ENCODE peak calls at places on chromosomes 4 and X, in nine cellular contexts. O is right lobe of liver, L is left lung, D is hepatocyte, J is suprapubic skin, W is fibroblast of lung, T is lower lobe of right lung, V is AG10803, U is DND-41. I is an unnamed sample.

GRCh38 chr4:165201806-165202205 is 5.6 kb upstream of the KLHL2 start:
- DNase-seq in O (no peak), L (no peak), D (no peak), J (no peak), W (no peak), T (no peak), V (peak), U (no peak), I (no peak)

GRCh38 chrX:136067946-136068345 is 79.4 kb upstream of the FHL1 start:
- DNase-seq in O (no peak), L (no peak), D (no peak), J (no peak), W (no peak), T (no peak), V (no peak), U (no peak), I (no peak)

GRCh38 chr4:168514249-168514852 is 17.5 kb downstream of the PALLD start:
- DNase-seq in O (no peak), L (no peak), D (peak), J (no peak), W (peak), T (no peak), V (peak), U (no peak), I (no peak)

GRCh38 chr4:125389713-125390112 is 75.0 kb downstream of the FAT4 start:
- DNase-seq in O (no peak), L (no peak), D (no peak), J (no peak), W (peak), T (no peak), V (peak), U (no peak), I (no peak)

GRCh38 chr4:152938237-152938969 is 2.3 kb downstream of the FHDC1 start:
- DNase-seq in O (no peak), L (peak), D (no peak), J (no peak), W (no peak), T (no peak), V (no peak), U (no peak), I (no peak)

GRCh38 chr4:2254665-2255500 is 7.0 kb downstream of the MXD4 start:
- DNase-seq in O (no peak), L (peak), D (peak), J (peak), W (no peak), T (peak), V (no peak), U (no peak), I (no peak)

GRCh38 chr4:153115322-153116100 is 88.7 kb upstream of the TRIM2 start:
- DNase-seq in O (no peak), L (no peak), D (peak), J (no peak), W (peak), T (no peak), V (peak), U (peak), I (peak)

GRCh38 chr4:80592950-80593349 is 257.4 kb downstream of the CFAP299 start:
- DNase-seq in O (no peak), L (no peak), D (no peak), J (no peak), W (no peak), T (no peak), V (no peak), U (no peak), I (no peak)

GRCh38 chr4:38654273-38654672 is 9.7 kb upstream of the KLF3 start:
- DNase-seq in O (no peak), L (no peak), D (no peak), J (no peak), W (no peak), T (no peak), V (no peak), U (no peak), I (no peak)

GRCh38 chr4:38290360-38290759 is 330.2 kb downstream of the PTTG2 start:
- DNase-seq in O (no peak), L (no peak), D (no peak), J (no peak), W (peak), T (no peak), V (peak), U (no peak), I (no peak)

GRCh38 chrX:122941801-122942200 is 242.3 kb upstream of the GRIA3 start:
- DNase-seq in O (no peak), L (no peak), D (no peak), J (no peak), W (no peak), T (no peak), V (no peak), U (no peak), I (no peak)

GRCh38 chr4:172815499-172816175 is 353.0 kb upstream of the GALNT7 start:
- DNase-seq in O (no peak), L (no peak), D (peak), J (no peak), W (no peak), T (no peak), V (no peak), U (no peak), I (no peak)

GRCh38 chr4:93830090-93830818 is 1.7 kb downstream of the ATOH1 start:
- DNase-seq in O (no peak), L (no peak), D (no peak), J (no peak), W (no peak), T (no peak), V (no peak), U (no peak), I (no peak)

GRCh38 chrX:11470231-11470630 is 177.0 kb downstream of the AMELX start:
- DNase-seq in O (no peak), L (no peak), D (no peak), J (no peak), W (peak), T (no peak), V (peak), U (no peak), I (no peak)

GRCh38 chrX:100048156-100048555 is 361.9 kb downstream of the PCDH19 start:
- DNase-seq in O (no peak), L (no peak), D (no peak), J (no peak), W (no peak), T (no peak), V (no peak), U (no peak), I (no peak)

GRCh38 chr4:98638661-98639060 is 19.8 kb downstream of the TSPAN5 start:
- DNase-seq in O (no peak), L (no peak), D (no peak), J (no peak), W (peak), T (no peak), V (no peak), U (no peak), I (no peak)

GRCh38 chr4:85860066-85860465 is 385.1 kb downstream of the ARHGAP24 start:
- DNase-seq in O (no peak), L (no peak), D (no peak), J (no peak), W (peak), T (no peak), V (peak), U (no peak), I (no peak)

GRCh38 chr4:30537462-30537861 is 182.7 kb upstream of the PCDH7 start:
- DNase-seq in O (no peak), L (no peak), D (peak), J (no peak), W (peak), T (no peak), V (peak), U (no peak), I (no peak)

DNA sequence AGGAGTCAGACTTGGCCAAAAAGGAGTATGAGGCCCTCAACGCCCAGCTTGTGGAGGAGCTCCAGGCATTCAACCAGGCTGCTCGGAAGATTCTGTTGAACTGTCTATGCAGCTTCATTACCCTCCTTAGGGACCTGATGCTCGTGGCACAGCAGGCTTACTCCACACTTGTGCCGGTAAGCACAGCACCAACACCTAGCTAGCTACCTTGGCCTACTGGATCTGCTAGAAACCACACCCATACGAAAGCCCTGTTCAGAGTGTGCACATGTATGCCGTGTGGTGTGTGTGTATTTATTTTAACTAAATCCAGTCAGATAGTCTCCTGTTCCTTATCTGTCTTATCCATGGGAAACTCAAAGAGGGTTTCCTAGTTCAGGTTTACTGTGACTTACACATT is 49.3 kb downstream of the INTS12 start:
- DNase-seq in O (no peak), L (no peak), D (no peak), J (no peak), W (no peak), T (no peak), V (no peak), U (no peak), I (no peak)
- TF ChIP-seq CTCF in O (no peak), L (no peak), D (no peak), J (no peak), W (no peak), T (no peak), V (no peak), U (no peak), I (no peak)

GRCh38 chrX:57929373-57929772 is 19.1 kb upstream of the ZXDA start:
- DNase-seq in O (no peak), L (no peak), D (no peak), J (no peak), W (peak), T (no peak), V (peak), U (peak), I (no peak)
- TF ChIP-seq CTCF in O (peak), L (no peak), D (peak), J (no peak), W (peak), T (peak), V (peak), U (peak), I (no peak)

DNA sequence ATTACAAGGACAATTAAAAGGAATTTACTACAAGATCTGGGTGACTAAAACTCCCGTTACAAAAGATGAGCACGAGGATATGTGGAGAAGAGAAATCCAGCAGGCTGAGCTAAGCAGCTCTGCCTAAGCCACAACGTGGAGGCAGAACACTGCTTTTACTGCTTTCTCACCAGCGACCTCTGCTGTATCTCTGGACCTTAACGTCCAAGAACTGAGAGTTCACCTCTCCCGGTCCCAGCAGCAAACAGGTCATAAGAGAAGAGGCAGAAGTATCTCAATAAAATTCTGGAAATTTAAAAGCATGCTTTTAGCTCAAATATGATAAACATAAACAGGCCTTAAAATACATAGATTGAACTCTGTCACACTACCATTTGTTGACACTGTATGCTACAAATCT is 81.0 kb downstream of the ADGRA3 start:
- DNase-seq in O (peak), L (no peak), D (peak), J (no peak), W (peak), T (no peak), V (peak), U (no peak), I (no peak)
- TF ChIP-seq CTCF in O (peak), L (no peak), D (peak), J (no peak), W (peak), T (peak), V (peak), U (no peak), I (peak)

GRCh38 chrX:48509245-48509590 is 426 bp downstream of the PORCN start:
- DNase-seq in O (no peak), L (no peak), D (no peak), J (no peak), W (no peak), T (no peak), V (no peak), U (no peak), I (no peak)
- TF ChIP-seq CTCF in O (no peak), L (no peak), D (no peak), J (no peak), W (no peak), T (no peak), V (no peak), U (no peak), I (no peak)

GRCh38 chr4:33650036-33650435 is 2594.3 kb downstream of the ARAP2 start:
- DNase-seq in O (no peak), L (no peak), D (no peak), J (no peak), W (no peak), T (no peak), V (no peak), U (no peak), I (no peak)

DNA sequence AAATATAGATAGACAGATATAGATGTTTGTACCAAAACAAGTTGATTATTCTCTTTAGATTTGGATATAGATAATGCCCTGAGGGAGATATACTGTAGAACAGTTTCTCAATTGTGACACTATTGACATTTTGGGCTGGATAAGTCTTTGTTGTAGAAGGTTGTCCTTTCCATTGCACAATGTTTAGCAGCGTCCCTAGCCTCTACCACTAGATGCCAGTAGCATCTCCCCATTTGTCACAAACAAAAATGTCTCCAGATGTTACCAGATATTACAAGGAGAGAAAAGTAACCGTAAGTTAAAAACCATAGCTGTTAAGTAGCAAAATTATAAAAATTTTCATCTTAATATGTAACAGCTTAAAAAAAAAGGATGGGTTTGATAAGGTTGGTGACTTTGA is 2595.3 kb downstream of the ARAP2 start:
- DNase-seq in O (no peak), L (no peak), D (peak), J (no peak), W (peak), T (no peak), V (peak), U (no peak), I (no peak)
- TF ChIP-seq CTCF in O (peak), L (no peak), D (peak), J (no peak), W (peak), T (peak), V (peak), U (peak), I (peak)

DNA sequence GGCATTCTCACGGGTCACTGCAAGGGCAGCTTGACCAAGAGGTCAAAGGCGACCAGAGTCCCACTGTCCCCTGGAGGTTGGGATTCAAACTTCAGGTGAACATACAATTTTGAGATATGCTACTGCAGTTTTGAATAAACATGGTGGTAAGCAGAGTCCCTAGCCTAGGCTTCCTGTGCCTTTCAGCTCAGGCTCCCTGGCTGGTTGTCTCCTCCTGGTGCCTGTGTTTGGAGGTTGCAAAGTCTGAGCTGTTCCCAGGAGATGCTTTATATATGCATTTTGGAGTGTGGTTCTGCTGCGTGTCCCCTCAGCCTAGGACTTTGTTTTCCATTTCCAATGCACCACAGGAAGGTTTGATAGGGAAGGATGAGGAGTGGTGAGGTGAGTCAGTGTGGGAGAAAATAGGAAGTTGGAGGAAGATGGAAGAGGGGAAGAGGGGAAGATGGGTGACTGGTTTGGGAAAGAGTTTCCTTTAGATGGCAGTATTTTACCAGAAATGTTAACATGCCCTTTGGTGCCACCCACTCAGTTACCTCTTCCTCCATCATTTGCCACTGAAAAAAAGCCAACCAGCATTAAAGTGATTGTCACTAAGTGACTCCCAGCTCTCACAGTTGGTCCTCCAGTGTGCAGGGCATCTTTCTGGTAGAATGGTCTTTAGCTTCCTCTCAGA is 211.7 kb upstream of the AGTR2 start:
- DNase-seq in O (no peak), L (no peak), D (no peak), J (no peak), W (no peak), T (no peak), V (no peak), U (no peak), I (no peak)
- TF ChIP-seq CTCF in O (peak), L (no peak), D (no peak), J (no peak), W (no peak), T (no peak), V (no peak), U (no peak), I (no peak)